ENCODE peak calls at places on chromosomes 11 and 22, in ten cellular contexts. I, O, R, X, Y, E, C, F, T and D are unnamed samples.
A peak's percentile ranks its signal among the peaks of the same experiment; 100 is the strongest.

GRCh38 chr11:44572884-44573283 is 7.4 kb downstream of the CD82 start:
- DNase-seq in F (no peak), I (peak; percentile 64), R (no peak), E (no peak), O (no peak), X (no peak), Y (no peak), T (no peak), C (no peak), D (no peak)

GRCh38 chr11:36509265-36509664 is 807 bp downstream of the TRAF6 start:
- DNase-seq in E (no peak), O (no peak), T (peak; percentile 17), Y (peak; percentile 13), R (no peak), F (peak; percentile 49), C (peak; percentile 39), I (peak; percentile 57), X (no peak), D (peak; percentile 21)

GRCh38 chr22:36409911-36410756 is 22.4 kb upstream of the MYH9 start:
- DNase-seq in E (peak; percentile 68), C (peak; percentile 50), Y (peak; percentile 91), F (peak; percentile 53), T (peak; percentile 61), O (peak; percentile 93), R (peak; percentile 93), I (peak; percentile 83), X (peak; percentile 78), D (no peak)

GRCh38 chr11:23991140-23991539 is 505.7 kb upstream of the LUZP2 start:
- DNase-seq in O (no peak), X (no peak), Y (no peak), R (no peak), E (no peak), F (peak; percentile 66), T (no peak), C (peak; percentile 17), I (no peak), D (peak; percentile 17)

GRCh38 chr11:93198221-93198650 is 445 bp upstream of the SLC36A4 start:
- DNase-seq in C (peak; percentile 49), O (no peak), R (peak; percentile 72), T (no peak), I (no peak), E (no peak), X (no peak), F (peak; percentile 49), Y (no peak), D (no peak)

GRCh38 chr11:34758262-34758661 is 137.4 kb downstream of the EHF start:
- DNase-seq in C (peak; percentile 41), R (no peak), F (peak; percentile 71), O (no peak), T (no peak), Y (no peak), E (no peak), X (no peak), I (no peak), D (no peak)

GRCh38 chr11:123061403-123062157 is at the start of gene HSPA8:
- DNase-seq in I (peak; percentile 72), T (peak; percentile 63), R (peak; percentile 63), X (peak; percentile 68), O (peak; percentile 85), F (peak; percentile 71), E (no peak), C (peak; percentile 70), Y (peak; percentile 61), D (peak; percentile 54)

GRCh38 chr22:49027122-49027670 is 800.5 kb downstream of the BRD1 start:
- DNase-seq in R (peak; percentile 45), C (no peak), X (no peak), T (no peak), Y (no peak), E (no peak), I (no peak), F (no peak), O (no peak), D (no peak)

GRCh38 chr11:59550842-59551650 is 39.7 kb downstream of the OR4D9 start:
- DNase-seq in F (peak; percentile 93), X (peak; percentile 77), Y (peak; percentile 79), O (peak; percentile 77), C (peak; percentile 94), R (peak; percentile 81), T (peak; percentile 76), E (no peak), I (peak; percentile 85), D (peak; percentile 39)